ENCODE peak calls at places on chromosomes 3 and 15, in ten cellular contexts. One of them, this sample, is unnamed.
A peak's percentile ranks its signal among the peaks of the same experiment; 100 is the strongest.

GRCh38 chr3:16975083-16975482 is 90.3 kb downstream of the PLCL2 start:
- DNase-seq in Calu3: no peak
- DNase-seq in fibroblast of lung: no peak
- DNase-seq in lower leg skin: no peak
- DNase-seq in testis: no peak
- DNase-seq in GM13977: no peak
- DNase-seq in tibial artery: no peak
- DNase-seq in left ventricle myocardium inferior: no peak
- DNase-seq in WTC11: no peak
- DNase-seq in NB4: no peak
- DNase-seq in this sample: no peak

GRCh38 chr3:111747490-111747889 is 111.6 kb upstream of the PHLDB2 start:
- DNase-seq in Calu3: peak; percentile 59
- DNase-seq in fibroblast of lung: no peak
- DNase-seq in lower leg skin: no peak
- DNase-seq in testis: no peak
- DNase-seq in GM13977: no peak
- DNase-seq in tibial artery: no peak
- DNase-seq in left ventricle myocardium inferior: no peak
- DNase-seq in WTC11: no peak
- DNase-seq in NB4: no peak
- DNase-seq in this sample: no peak

GRCh38 chr15:79919749-79920511 is 23.1 kb upstream of the MTHFS start:
- DNase-seq in Calu3: no peak
- DNase-seq in fibroblast of lung: no peak
- DNase-seq in lower leg skin: no peak
- DNase-seq in testis: no peak
- DNase-seq in GM13977: no peak
- DNase-seq in tibial artery: no peak
- DNase-seq in left ventricle myocardium inferior: no peak
- DNase-seq in WTC11: no peak
- DNase-seq in NB4: no peak
- DNase-seq in this sample: no peak

GRCh38 chr3:131714585-131715220 is 211.9 kb upstream of the MRPL3 start:
- DNase-seq in Calu3: no peak
- DNase-seq in fibroblast of lung: no peak
- DNase-seq in lower leg skin: no peak
- DNase-seq in testis: no peak
- DNase-seq in GM13977: peak; percentile 60
- DNase-seq in tibial artery: no peak
- DNase-seq in left ventricle myocardium inferior: no peak
- DNase-seq in WTC11: no peak
- DNase-seq in NB4: no peak
- DNase-seq in this sample: no peak

GRCh38 chr15:60660290-60661051 is 181.5 kb upstream of the ICE2 start:
- DNase-seq in Calu3: no peak
- DNase-seq in fibroblast of lung: peak; percentile 89
- DNase-seq in lower leg skin: no peak
- DNase-seq in testis: peak; percentile 45
- DNase-seq in GM13977: peak; percentile 36
- DNase-seq in tibial artery: peak; percentile 28
- DNase-seq in left ventricle myocardium inferior: no peak
- DNase-seq in WTC11: no peak
- DNase-seq in NB4: no peak
- DNase-seq in this sample: no peak

GRCh38 chr3:182028081-182028480 is 316.4 kb downstream of the SOX2 start:
- DNase-seq in Calu3: no peak
- DNase-seq in fibroblast of lung: no peak
- DNase-seq in lower leg skin: no peak
- DNase-seq in testis: no peak
- DNase-seq in GM13977: no peak
- DNase-seq in tibial artery: no peak
- DNase-seq in left ventricle myocardium inferior: no peak
- DNase-seq in WTC11: no peak
- DNase-seq in NB4: no peak
- DNase-seq in this sample: no peak

GRCh38 chr3:136547293-136547692 is 204.9 kb downstream of the STAG1 start:
- DNase-seq in Calu3: peak; percentile 62
- DNase-seq in fibroblast of lung: peak; percentile 29
- DNase-seq in lower leg skin: no peak
- DNase-seq in testis: no peak
- DNase-seq in GM13977: no peak
- DNase-seq in tibial artery: no peak
- DNase-seq in left ventricle myocardium inferior: no peak
- DNase-seq in WTC11: no peak
- DNase-seq in NB4: no peak
- DNase-seq in this sample: no peak

GRCh38 chr3:58241321-58242044 is 3.9 kb downstream of the ABHD6 start:
- DNase-seq in Calu3: no peak
- DNase-seq in fibroblast of lung: no peak
- DNase-seq in lower leg skin: peak; percentile 56
- DNase-seq in testis: no peak
- DNase-seq in GM13977: no peak
- DNase-seq in tibial artery: no peak
- DNase-seq in left ventricle myocardium inferior: no peak
- DNase-seq in WTC11: no peak
- DNase-seq in NB4: no peak
- DNase-seq in this sample: no peak

GRCh38 chr3:129795596-129795995 is 97.9 kb downstream of the TMCC1 start:
- DNase-seq in Calu3: peak; percentile 34
- DNase-seq in fibroblast of lung: no peak
- DNase-seq in lower leg skin: no peak
- DNase-seq in testis: no peak
- DNase-seq in GM13977: no peak
- DNase-seq in tibial artery: no peak
- DNase-seq in left ventricle myocardium inferior: no peak
- DNase-seq in WTC11: no peak
- DNase-seq in NB4: no peak
- DNase-seq in this sample: no peak

GRCh38 chr3:47984089-47984759 is 32.0 kb downstream of the MAP4 start:
- DNase-seq in Calu3: no peak
- DNase-seq in fibroblast of lung: peak; percentile 84
- DNase-seq in lower leg skin: no peak
- DNase-seq in testis: no peak
- DNase-seq in GM13977: no peak
- DNase-seq in tibial artery: no peak
- DNase-seq in left ventricle myocardium inferior: no peak
- DNase-seq in WTC11: no peak
- DNase-seq in NB4: no peak
- DNase-seq in this sample: no peak

GRCh38 chr3:196179380-196180308 is 31.6 kb downstream of the ZDHHC19 start:
- DNase-seq in Calu3: no peak
- DNase-seq in fibroblast of lung: peak; percentile 58
- DNase-seq in lower leg skin: no peak
- DNase-seq in testis: no peak
- DNase-seq in GM13977: peak; percentile 88
- DNase-seq in tibial artery: no peak
- DNase-seq in left ventricle myocardium inferior: no peak
- DNase-seq in WTC11: peak; percentile 43
- DNase-seq in NB4: peak; percentile 92
- DNase-seq in this sample: no peak

GRCh38 chr3:48592519-48593087 is 2.5 kb downstream of the COL7A1 start:
- DNase-seq in Calu3: no peak
- DNase-seq in fibroblast of lung: no peak
- DNase-seq in lower leg skin: no peak
- DNase-seq in testis: no peak
- DNase-seq in GM13977: no peak
- DNase-seq in tibial artery: no peak
- DNase-seq in left ventricle myocardium inferior: no peak
- DNase-seq in WTC11: no peak
- DNase-seq in NB4: no peak
- DNase-seq in this sample: no peak

GRCh38 chr15:49270541-49271421 is 100.7 kb downstream of the GALK2 start:
- DNase-seq in Calu3: no peak
- DNase-seq in fibroblast of lung: peak; percentile 95
- DNase-seq in lower leg skin: no peak
- DNase-seq in testis: peak; percentile 42
- DNase-seq in GM13977: no peak
- DNase-seq in tibial artery: peak; percentile 30
- DNase-seq in left ventricle myocardium inferior: peak; percentile 14
- DNase-seq in WTC11: no peak
- DNase-seq in NB4: no peak
- DNase-seq in this sample: no peak

GRCh38 chr3:173993299-173993698 is 595.8 kb downstream of the NLGN1 start:
- DNase-seq in Calu3: no peak
- DNase-seq in fibroblast of lung: peak; percentile 60
- DNase-seq in lower leg skin: no peak
- DNase-seq in testis: no peak
- DNase-seq in GM13977: peak; percentile 3
- DNase-seq in tibial artery: no peak
- DNase-seq in left ventricle myocardium inferior: no peak
- DNase-seq in WTC11: no peak
- DNase-seq in NB4: peak; percentile 8
- DNase-seq in this sample: no peak
- TF ChIP-seq CTCF in Calu3: peak; percentile 61
- TF ChIP-seq CTCF in fibroblast of lung: peak; percentile 62
- TF ChIP-seq CTCF in lower leg skin: no peak
- TF ChIP-seq CTCF in testis: no peak
- TF ChIP-seq CTCF in GM13977: peak; percentile 35
- TF ChIP-seq CTCF in tibial artery: no peak
- TF ChIP-seq CTCF in left ventricle myocardium inferior: no peak
- TF ChIP-seq CTCF in WTC11: no peak
- TF ChIP-seq CTCF in NB4: peak; percentile 21
- TF ChIP-seq CTCF in this sample: no peak

GRCh38 chr3:33438284-33438668 is 1.9 kb downstream of the UBP1 start:
- DNase-seq in Calu3: no peak
- DNase-seq in fibroblast of lung: peak; percentile 63
- DNase-seq in lower leg skin: no peak
- DNase-seq in testis: no peak
- DNase-seq in GM13977: no peak
- DNase-seq in tibial artery: no peak
- DNase-seq in left ventricle myocardium inferior: no peak
- DNase-seq in WTC11: no peak
- DNase-seq in NB4: peak; percentile 52
- DNase-seq in this sample: no peak

GRCh38 chr3:33440578-33441321 is 545 bp upstream of the UBP1 start:
- DNase-seq in Calu3: peak; percentile 89
- DNase-seq in fibroblast of lung: peak; percentile 100
- DNase-seq in lower leg skin: peak; percentile 100
- DNase-seq in testis: peak; percentile 99
- DNase-seq in GM13977: peak; percentile 98
- DNase-seq in tibial artery: peak; percentile 99
- DNase-seq in left ventricle myocardium inferior: peak; percentile 58
- DNase-seq in WTC11: peak; percentile 47
- DNase-seq in NB4: peak; percentile 100
- DNase-seq in this sample: peak; percentile 47

GRCh38 chr3:33438871-33439270 is 1.3 kb downstream of the UBP1 start:
- DNase-seq in Calu3: no peak
- DNase-seq in fibroblast of lung: peak; percentile 58
- DNase-seq in lower leg skin: no peak
- DNase-seq in testis: no peak
- DNase-seq in GM13977: no peak
- DNase-seq in tibial artery: no peak
- DNase-seq in left ventricle myocardium inferior: no peak
- DNase-seq in WTC11: no peak
- DNase-seq in NB4: peak; percentile 29
- DNase-seq in this sample: no peak

GRCh38 chr3:33440328-33440577 is at the start of gene UBP1:
- DNase-seq in Calu3: peak; percentile 99
- DNase-seq in fibroblast of lung: no peak
- DNase-seq in lower leg skin: no peak
- DNase-seq in testis: no peak
- DNase-seq in GM13977: no peak
- DNase-seq in tibial artery: no peak
- DNase-seq in left ventricle myocardium inferior: peak; percentile 100
- DNase-seq in WTC11: peak; percentile 97
- DNase-seq in NB4: no peak
- DNase-seq in this sample: peak; percentile 99

GRCh38 chr3:33439421-33440327 is 531 bp downstream of the UBP1 start:
- DNase-seq in Calu3: peak; percentile 74
- DNase-seq in fibroblast of lung: peak; percentile 33
- DNase-seq in lower leg skin: peak; percentile 91
- DNase-seq in testis: peak; percentile 59
- DNase-seq in GM13977: no peak
- DNase-seq in tibial artery: peak; percentile 52
- DNase-seq in left ventricle myocardium inferior: peak; percentile 48
- DNase-seq in WTC11: no peak
- DNase-seq in NB4: peak; percentile 65
- DNase-seq in this sample: no peak
- TF ChIP-seq CTCF in Calu3: no peak
- TF ChIP-seq CTCF in fibroblast of lung: no peak
- TF ChIP-seq CTCF in lower leg skin: no peak
- TF ChIP-seq CTCF in testis: peak; percentile 19
- TF ChIP-seq CTCF in GM13977: peak; percentile 58
- TF ChIP-seq CTCF in tibial artery: peak; percentile 14
- TF ChIP-seq CTCF in left ventricle myocardium inferior: peak; percentile 45
- TF ChIP-seq CTCF in WTC11: no peak
- TF ChIP-seq CTCF in NB4: no peak
- TF ChIP-seq CTCF in this sample: no peak

GRCh38 chr3:39383190-39383912 is at the start of gene SLC25A38:
- DNase-seq in Calu3: peak; percentile 76
- DNase-seq in fibroblast of lung: peak; percentile 90
- DNase-seq in lower leg skin: peak; percentile 94
- DNase-seq in testis: peak; percentile 93
- DNase-seq in GM13977: peak; percentile 83
- DNase-seq in tibial artery: peak; percentile 81
- DNase-seq in left ventricle myocardium inferior: peak; percentile 67
- DNase-seq in WTC11: peak; percentile 76
- DNase-seq in NB4: peak; percentile 94
- DNase-seq in this sample: peak; percentile 73
- TF ChIP-seq CTCF in Calu3: peak; percentile 16
- TF ChIP-seq CTCF in fibroblast of lung: peak; percentile 48
- TF ChIP-seq CTCF in lower leg skin: no peak
- TF ChIP-seq CTCF in testis: peak; percentile 17
- TF ChIP-seq CTCF in GM13977: peak; percentile 45
- TF ChIP-seq CTCF in tibial artery: peak; percentile 24
- TF ChIP-seq CTCF in left ventricle myocardium inferior: peak; percentile 30
- TF ChIP-seq CTCF in WTC11: no peak
- TF ChIP-seq CTCF in NB4: peak; percentile 48
- TF ChIP-seq CTCF in this sample: no peak

DNA sequence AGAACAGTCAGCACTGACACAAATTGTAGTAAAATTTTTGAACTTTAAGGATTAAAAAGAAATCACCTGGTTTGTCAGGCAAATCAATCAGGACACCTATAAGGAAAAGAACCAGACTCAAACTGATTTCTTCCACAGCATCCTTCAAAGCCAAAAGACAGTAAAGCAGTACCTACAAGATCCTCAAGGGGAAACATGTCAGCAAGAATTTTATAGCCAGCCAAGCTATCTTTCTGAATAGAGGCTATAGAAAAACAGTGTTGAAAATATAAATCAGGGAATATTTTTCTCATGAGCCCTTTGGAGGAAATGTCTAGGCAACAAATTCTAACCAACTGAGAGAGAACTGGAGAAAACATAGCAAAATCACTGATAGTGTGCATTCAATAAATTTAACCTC is 301.4 kb upstream of the UBE2E2 start:
- DNase-seq in Calu3: no peak
- DNase-seq in fibroblast of lung: no peak
- DNase-seq in lower leg skin: no peak
- DNase-seq in testis: no peak
- DNase-seq in GM13977: no peak
- DNase-seq in tibial artery: no peak
- DNase-seq in left ventricle myocardium inferior: no peak
- DNase-seq in WTC11: no peak
- DNase-seq in NB4: no peak
- DNase-seq in this sample: no peak
- TF ChIP-seq CTCF in Calu3: no peak
- TF ChIP-seq CTCF in fibroblast of lung: no peak
- TF ChIP-seq CTCF in lower leg skin: no peak
- TF ChIP-seq CTCF in testis: no peak
- TF ChIP-seq CTCF in GM13977: no peak
- TF ChIP-seq CTCF in tibial artery: no peak
- TF ChIP-seq CTCF in left ventricle myocardium inferior: no peak
- TF ChIP-seq CTCF in WTC11: no peak
- TF ChIP-seq CTCF in NB4: no peak
- TF ChIP-seq CTCF in this sample: no peak